ENCODE peak calls at places on chromosome 22, in ten cellular contexts. Q is ecto neural progenitor cell; S is fibroblast of lung; X is activated T-cell treated with anti-CD3 and anti-CD28 coated beads, Interleukin-2, amount 50 U/mL, for 72 hours; I is GDM1; O is stimulated activated CD8-positive, alpha-beta memory T cell treated with anti-CD3 and anti-CD28 coated beads, Interleukin-4, amount 100 ng/mL, for 1 hour; W is left lung; J is HuH-7; P is fibroblast of mammary gland; F is OCI-M1. B is an unnamed sample.
A peak's percentile ranks its signal among the peaks of the same experiment; 100 is the strongest.

GRCh38 chr22:29480512-29481264 is 670 bp downstream of the NEFH start:
- DNase-seq in Q (peak; percentile 71), S (peak; percentile 80), X (peak; percentile 56), I (peak; percentile 65), O (no peak), W (no peak), J (no peak), P (peak; percentile 58), F (peak; percentile 83), B (no peak)

GRCh38 chr22:35868938-35869337 is 151.3 kb downstream of the APOL5 start:
- DNase-seq in Q (no peak), S (no peak), X (no peak), I (no peak), O (no peak), W (no peak), J (no peak), P (no peak), F (no peak), B (no peak)

GRCh38 chr22:37932821-37933578 is 20.4 kb downstream of the C22orf23 start:
- DNase-seq in Q (no peak), S (no peak), X (no peak), I (no peak), O (no peak), W (peak; percentile 88), J (no peak), P (no peak), F (no peak), B (no peak)

GRCh38 chr22:23762866-23763578 is at the start of gene C22orf15:
- DNase-seq in Q (no peak), S (no peak), X (no peak), I (no peak), O (no peak), W (no peak), J (no peak), P (no peak), F (no peak), B (no peak)

GRCh38 chr22:46902436-46902835 is 140.0 kb downstream of the TBC1D22A start:
- DNase-seq in Q (no peak), S (no peak), X (no peak), I (no peak), O (no peak), W (no peak), J (no peak), P (no peak), F (no peak), B (no peak)

GRCh38 chr22:26589367-26589844 is 526 bp downstream of the TPST2 start:
- DNase-seq in Q (peak; percentile 56), S (no peak), X (peak; percentile 50), I (peak; percentile 6), O (no peak), W (no peak), J (peak; percentile 64), P (peak; percentile 20), F (no peak), B (no peak)

GRCh38 chr22:46809153-46809885 is 46.9 kb downstream of the TBC1D22A start:
- DNase-seq in Q (no peak), S (no peak), X (no peak), I (no peak), O (no peak), W (no peak), J (no peak), P (no peak), F (no peak), B (no peak)

GRCh38 chr22:42794551-42795510 is 62.2 kb downstream of the ARFGAP3 start:
- DNase-seq in Q (no peak), S (no peak), X (no peak), I (no peak), O (no peak), W (peak; percentile 65), J (no peak), P (no peak), F (no peak), B (no peak)

GRCh38 chr22:41603873-41604332 is 14.3 kb upstream of the PMM1 start:
- DNase-seq in Q (no peak), S (no peak), X (peak; percentile 83), I (no peak), O (peak; percentile 17), W (no peak), J (no peak), P (no peak), F (peak; percentile 98), B (peak; percentile 53)

GRCh38 chr22:22201185-22201924 is 43.2 kb upstream of the VPREB1 start:
- DNase-seq in Q (peak; percentile 45), S (peak; percentile 37), X (no peak), I (no peak), O (no peak), W (no peak), J (peak; percentile 43), P (peak; percentile 39), F (peak; percentile 78), B (no peak)

GRCh38 chr22:17717708-17718107 is 56.6 kb downstream of the BID start:
- DNase-seq in Q (no peak), S (peak; percentile 53), X (no peak), I (no peak), O (no peak), W (no peak), J (no peak), P (peak; percentile 28), F (no peak), B (no peak)

GRCh38 chr22:46107753-46108563 is 42.4 kb upstream of the PPARA start:
- DNase-seq in Q (no peak), S (no peak), X (no peak), I (no peak), O (no peak), W (no peak), J (no peak), P (peak; percentile 62), F (no peak), B (no peak)

GRCh38 chr22:47043835-47044721 is 281.6 kb downstream of the TBC1D22A start:
- DNase-seq in Q (no peak), S (peak; percentile 46), X (no peak), I (no peak), O (no peak), W (no peak), J (no peak), P (peak; percentile 14), F (no peak), B (no peak)

GRCh38 chr22:37313376-37314314 is 31.3 kb downstream of the CYTH4 start:
- DNase-seq in Q (no peak), S (no peak), X (no peak), I (no peak), O (no peak), W (peak; percentile 54), J (no peak), P (no peak), F (no peak), B (no peak)

GRCh38 chr22:37300551-37301017 is 18.3 kb downstream of the CYTH4 start:
- DNase-seq in Q (no peak), S (no peak), X (peak; percentile 44), I (peak; percentile 86), O (no peak), W (peak; percentile 83), J (no peak), P (no peak), F (peak; percentile 23), B (peak; percentile 38)

GRCh38 chr22:23565288-23565941 is 14.7 kb downstream of the IGLL1 start:
- DNase-seq in Q (peak; percentile 63), S (no peak), X (peak; percentile 19), I (no peak), O (no peak), W (no peak), J (peak; percentile 68), P (peak; percentile 5), F (peak; percentile 50), B (no peak)

GRCh38 chr22:31089101-31090100 is 8.3 kb downstream of the SMTN start:
- DNase-seq in Q (peak; percentile 69), S (peak; percentile 62), X (peak; percentile 29), I (no peak), O (no peak), W (peak; percentile 86), J (peak; percentile 97), P (peak; percentile 49), F (peak; percentile 58), B (peak; percentile 34)

GRCh38 chr22:19292262-19293230 is 1.0 kb upstream of the CLTCL1 start:
- DNase-seq in Q (no peak), S (peak; percentile 68), X (peak; percentile 14), I (no peak), O (no peak), W (no peak), J (no peak), P (peak; percentile 91), F (no peak), B (no peak)

GRCh38 chr22:22061085-22062077 is 78.8 kb upstream of the TOP3B start:
- DNase-seq in Q (no peak), S (peak; percentile 86), X (no peak), I (no peak), O (no peak), W (no peak), J (peak; percentile 60), P (peak; percentile 62), F (peak; percentile 92), B (no peak)

GRCh38 chr22:47013861-47014635 is 251.6 kb downstream of the TBC1D22A start:
- DNase-seq in Q (no peak), S (no peak), X (no peak), I (no peak), O (no peak), W (peak; percentile 43), J (no peak), P (no peak), F (no peak), B (no peak)

B was measured in T-helper 2 cell.